ENCODE peak calls at places on chromosomes 4 and X, in five cellular contexts. S, E, R, M and O are unnamed samples.

GRCh38 chr4:182062936-182063335 is 180.3 kb upstream of the TENM3 start:
- DNase-seq in S (no peak), E (peak; percentile 7), R (no peak), M (no peak), O (no peak)

GRCh38 chr4:16573744-16574143 is 324.7 kb downstream of the LDB2 start:
- DNase-seq in S (no peak), E (no peak), R (no peak), M (no peak), O (no peak)

GRCh38 chrX:130772313-130773140 is 130.5 kb downstream of the ENOX2 start:
- DNase-seq in S (peak; percentile 0), E (peak; percentile 16), R (no peak), M (no peak), O (no peak)

GRCh38 chr4:146299605-146300004 is 85.3 kb downstream of the REELD1 start:
- DNase-seq in S (no peak), E (no peak), R (no peak), M (no peak), O (no peak)

GRCh38 chrX:44876076-44876475 is 3.1 kb downstream of the KDM6A start:
- DNase-seq in S (no peak), E (no peak), R (no peak), M (no peak), O (no peak)

GRCh38 chr4:159242427-159242826 is 139.5 kb downstream of the RAPGEF2 start:
- DNase-seq in S (no peak), E (no peak), R (no peak), M (no peak), O (no peak)

GRCh38 chrX:106955004-106955772 is 35.0 kb downstream of the CLDN2 start:
- DNase-seq in S (peak; percentile 82), E (no peak), R (no peak), M (no peak), O (no peak)

GRCh38 chr4:165190591-165191212 is 16.7 kb upstream of the KLHL2 start:
- DNase-seq in S (no peak), E (no peak), R (no peak), M (no peak), O (no peak)

GRCh38 chrX:49184294-49185061 is 1.7 kb downstream of the PRICKLE3 start:
- DNase-seq in S (no peak), E (peak; percentile 80), R (peak; percentile 81), M (peak; percentile 86), O (no peak)

GRCh38 chr4:172791841-172792240 is 376.8 kb upstream of the GALNT7 start:
- DNase-seq in S (no peak), E (no peak), R (no peak), M (no peak), O (no peak)

DNA sequence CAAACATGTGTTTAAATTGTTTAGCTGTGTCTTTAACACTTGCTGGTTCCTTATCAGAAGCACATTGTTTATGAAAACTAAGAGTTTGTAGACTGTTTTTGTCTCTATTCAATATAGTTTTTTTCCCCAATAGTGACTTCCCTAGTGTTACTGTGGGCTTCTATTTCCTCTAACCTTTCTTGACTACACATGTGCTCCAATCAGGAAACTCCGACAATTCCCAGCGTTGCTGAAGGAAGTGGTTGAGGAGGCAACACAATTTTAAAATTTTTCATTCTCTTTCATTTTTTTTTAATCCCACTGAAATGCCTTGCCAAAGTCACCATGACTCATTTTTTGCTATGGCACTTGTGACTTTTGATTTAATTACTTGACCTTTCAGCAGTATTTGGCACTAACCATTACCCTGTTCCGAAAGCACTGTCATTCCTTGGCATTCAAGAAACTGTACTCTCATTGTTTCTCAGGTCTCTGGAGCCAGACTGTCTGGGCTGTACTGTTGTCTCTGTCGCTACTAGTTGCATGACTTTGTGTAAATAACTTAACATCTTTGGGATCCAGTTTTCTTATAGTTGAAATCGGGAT is 67.6 kb upstream of the FREM3 start:
- DNase-seq in S (no peak), E (no peak), R (no peak), M (peak; percentile 45), O (no peak)
- TF ChIP-seq POLR2AphosphoS5 in S (no peak), E (no peak), R (no peak), M (no peak), O (no peak)

GRCh38 chr4:55183926-55184599 is 58.7 kb upstream of the KDR start:
- DNase-seq in S (no peak), E (no peak), R (no peak), M (peak; percentile 87), O (no peak)
- TF ChIP-seq YY1 in S (no peak), E (no peak), R (no peak), M (no peak), O (no peak)

GRCh38 chrX:13064599-13065143 is 20.3 kb upstream of the FAM9C start:
- DNase-seq in S (no peak), E (no peak), R (no peak), M (no peak), O (no peak)
- TF ChIP-seq SRF in S (no peak), E (no peak), R (no peak), M (no peak), O (no peak)

GRCh38 chr4:119020158-119020557 is 115.5 kb upstream of the MYOZ2 start:
- DNase-seq in S (no peak), E (no peak), R (no peak), M (no peak), O (no peak)
- TF ChIP-seq POLR2AphosphoS5 in S (no peak), E (no peak), R (no peak), M (no peak), O (no peak)